ENCODE peak calls at places on chromosomes 7 and 10, in seven cellular contexts. M is IMR-90, O is mammary epithelial cell, Q is fibroblast of villous mesenchyme, V is PC-9, P is fibroblast of lung, H is cardiac fibroblast. E is an unnamed sample.

GRCh38 chr7:116584721-116585120 is 59.9 kb downstream of the CAV1 start:
- DNase-seq in M (no peak), O (no peak), Q (no peak), V (no peak), P (no peak), H (no peak), E (no peak)

GRCh38 chr10:103542764-103543616 is 49.5 kb downstream of the NEURL1 start:
- DNase-seq in M (peak), O (peak), Q (peak), V (no peak), P (peak), H (peak), E (peak)

GRCh38 chr10:6665847-6666246 is 85.8 kb upstream of the PRKCQ start:
- DNase-seq in M (no peak), O (no peak), Q (no peak), V (no peak), P (no peak), H (no peak), E (no peak)

GRCh38 chr10:49700997-49701396 is 21.5 kb downstream of the C10orf53 start:
- DNase-seq in M (no peak), O (no peak), Q (no peak), V (peak), P (no peak), H (no peak), E (no peak)

GRCh38 chr10:99522511-99523250 is 10.1 kb upstream of the NKX2-3 start:
- DNase-seq in M (no peak), O (no peak), Q (no peak), V (no peak), P (no peak), H (no peak), E (no peak)

GRCh38 chr7:36441344-36442022 is 51.8 kb downstream of the ANLN start:
- DNase-seq in M (no peak), O (no peak), Q (no peak), V (no peak), P (no peak), H (no peak), E (no peak)

GRCh38 chr10:128539784-128540759 is 413.8 kb upstream of the MKI67 start:
- DNase-seq in M (no peak), O (no peak), Q (no peak), V (no peak), P (no peak), H (no peak), E (no peak)

GRCh38 chr10:283140-283479 is 147.9 kb downstream of the ZMYND11 start:
- DNase-seq in M (no peak), O (no peak), Q (no peak), V (no peak), P (no peak), H (no peak), E (no peak)

GRCh38 chr10:52477305-52477704 is 163.2 kb downstream of the DKK1 start:
- DNase-seq in M (no peak), O (no peak), Q (no peak), V (no peak), P (no peak), H (no peak), E (no peak)

GRCh38 chr10:63219749-63220148 is 86.6 kb downstream of the NRBF2 start:
- DNase-seq in M (no peak), O (no peak), Q (no peak), V (no peak), P (no peak), H (no peak), E (no peak)

GRCh38 chr10:67836972-67837371 is 1.0 kb downstream of the DNAJC12 start:
- DNase-seq in M (no peak), O (no peak), Q (no peak), V (no peak), P (no peak), H (no peak), E (no peak)

GRCh38 chr10:67834375-67834774 is 3.6 kb downstream of the DNAJC12 start:
- DNase-seq in M (no peak), O (no peak), Q (no peak), V (no peak), P (no peak), H (no peak), E (no peak)

GRCh38 chr10:67836491-67836890 is 1.5 kb downstream of the DNAJC12 start:
- DNase-seq in M (no peak), O (no peak), Q (no peak), V (no peak), P (no peak), H (no peak), E (no peak)

GRCh38 chr10:67839957-67840356 is 2.0 kb upstream of the DNAJC12 start:
- DNase-seq in M (peak), O (peak), Q (no peak), V (peak), P (no peak), H (peak), E (no peak)

DNA sequence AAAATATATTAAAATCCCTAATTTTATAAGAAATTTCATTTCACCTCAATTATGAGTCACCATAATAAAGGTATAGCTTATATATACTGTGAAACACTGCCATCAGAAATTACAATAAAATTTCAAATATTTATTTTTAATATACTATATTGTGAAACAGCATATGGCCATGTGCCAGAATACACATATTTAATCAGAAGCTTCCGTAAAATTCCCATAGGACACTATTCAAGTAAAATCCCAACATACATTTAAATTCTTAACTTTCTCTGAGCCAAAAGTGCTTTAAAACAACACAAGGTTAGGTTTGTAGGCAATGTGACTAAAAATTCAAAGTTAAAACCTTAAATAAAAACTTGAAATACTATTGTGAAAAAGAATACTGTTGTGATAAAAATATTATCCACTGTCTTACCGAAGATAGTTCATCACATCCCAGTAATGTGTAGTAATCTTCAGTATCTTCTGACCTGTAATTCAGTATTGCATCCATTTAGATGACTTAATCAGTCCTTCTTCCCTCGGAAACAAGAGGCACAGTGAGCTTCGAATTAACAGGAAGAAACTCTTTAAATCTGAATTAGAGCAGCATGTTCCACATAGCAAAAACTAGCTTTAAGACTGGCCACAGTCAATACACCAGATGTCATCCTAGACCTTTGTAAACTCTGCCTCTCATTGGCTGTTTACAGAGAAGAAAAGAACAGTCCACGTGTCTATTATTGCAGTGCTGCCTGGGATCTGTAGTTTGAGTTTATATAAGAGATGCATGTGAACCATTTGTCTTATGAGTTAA is at the start of gene DNAJC12:
- DNase-seq in M (peak), O (no peak), Q (peak), V (no peak), P (peak), H (peak), E (peak)
- H3K4me3 ChIP-seq in M (peak), O (no peak), Q (no peak), V (no peak), P (no peak), H (peak), E (no peak)

DNA sequence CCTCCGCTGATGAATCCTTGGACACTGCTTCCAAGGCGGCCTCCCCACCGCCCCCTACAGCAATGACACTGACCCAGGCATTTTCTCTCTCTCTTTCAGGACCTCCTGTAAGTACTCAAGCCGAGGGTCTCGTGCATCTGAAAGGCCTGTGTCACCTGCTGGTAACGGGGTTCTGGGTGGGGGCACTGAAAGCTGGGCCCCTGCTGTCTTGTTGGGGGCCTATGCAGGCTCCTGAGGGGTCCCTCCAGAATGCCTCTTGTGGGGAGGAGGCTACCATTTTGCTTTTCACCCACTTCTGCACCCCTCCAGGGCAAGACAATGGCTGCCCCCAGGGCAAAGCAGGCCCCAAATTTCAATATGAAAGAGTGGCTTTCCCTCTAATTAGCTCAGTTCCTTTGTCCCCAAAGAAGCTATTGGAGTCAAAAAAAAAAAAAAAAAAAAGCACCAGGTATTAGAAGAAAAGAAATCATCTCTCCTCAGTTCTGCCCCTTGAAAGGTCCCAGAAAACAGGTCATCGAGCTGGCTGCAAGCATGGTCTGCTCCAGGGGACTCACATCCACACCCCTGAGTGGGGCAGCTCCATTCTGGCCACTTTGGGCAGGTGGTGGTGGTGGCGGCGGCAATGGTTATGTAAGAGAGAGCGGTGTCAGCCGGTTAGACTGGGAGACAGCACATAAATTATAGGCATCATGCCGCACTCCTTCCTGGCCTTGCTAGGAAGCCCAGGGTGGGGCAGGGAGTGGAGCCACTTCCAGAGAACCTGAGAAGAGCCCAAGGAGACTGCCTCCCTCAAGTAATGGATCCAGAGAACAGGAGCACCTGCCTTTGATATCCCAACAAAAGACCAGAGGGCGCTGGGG is 66.2 kb downstream of the COL13A1 start:
- DNase-seq in M (no peak), O (no peak), Q (no peak), V (no peak), P (no peak), H (no peak), E (no peak)
- TF ChIP-seq CTCF in M (no peak), O (no peak), Q (no peak), V (no peak), P (no peak), H (no peak), E (no peak)

DNA sequence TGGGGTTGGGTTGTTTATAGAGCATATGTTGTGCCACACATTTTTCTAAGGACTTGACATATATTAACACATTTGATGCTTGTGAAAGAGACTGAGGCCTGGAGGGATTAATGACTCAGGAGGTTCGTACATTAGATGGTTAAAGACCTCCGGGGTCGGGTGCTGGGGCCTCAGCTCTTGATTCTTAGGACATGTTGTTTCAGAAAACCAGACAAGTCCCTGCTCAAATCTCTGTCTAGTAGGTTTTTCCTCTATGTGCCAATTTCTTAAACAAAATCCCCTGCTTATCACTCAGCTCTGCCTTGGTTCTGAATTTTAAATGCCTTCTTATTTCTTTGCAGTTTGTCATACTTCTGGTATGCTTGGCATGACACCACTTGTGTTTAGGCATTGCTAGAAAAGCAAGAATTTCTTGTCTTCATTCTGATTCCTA is 5.8 kb downstream of the UPP1 start:
- DNase-seq in M (peak), O (peak), Q (peak), V (peak), P (peak), H (peak), E (peak)
- H3K4me3 ChIP-seq in M (no peak), O (no peak), Q (no peak), V (peak), P (no peak), H (no peak), E (no peak)

GRCh38 chr10:43074409-43074808 is 2.5 kb upstream of the RET start:
- DNase-seq in M (no peak), O (no peak), Q (no peak), V (no peak), P (no peak), H (no peak), E (no peak)

GRCh38 chr10:43076876-43077420 is at the start of gene RET:
- DNase-seq in M (no peak), O (peak), Q (no peak), V (no peak), P (no peak), H (peak), E (peak)

GRCh38 chr10:43074827-43075611 is 1.9 kb upstream of the RET start:
- DNase-seq in M (no peak), O (no peak), Q (no peak), V (no peak), P (no peak), H (no peak), E (no peak)

GRCh38 chr10:43076311-43076875 is 476 bp upstream of the RET start:
- DNase-seq in M (no peak), O (peak), Q (no peak), V (no peak), P (no peak), H (peak), E (no peak)

GRCh38 chr10:43075612-43076003 is 1.3 kb upstream of the RET start:
- DNase-seq in M (no peak), O (peak), Q (no peak), V (no peak), P (no peak), H (peak), E (no peak)
- TF ChIP-seq CTCF in M (no peak), O (peak), Q (peak), V (no peak), P (peak), H (peak), E (no peak)